ENCODE peak calls at places on chromosomes 5 and 9, in five cellular contexts. T is mucosa of descending colon, L is epithelial cell of proximal tubule, K is lower leg skin, H is ovary. D is an unnamed sample.

GRCh38 chr9:131923766-131924165 is 155.9 kb downstream of the MED27 start:
- DNase-seq in H (no peak), K (no peak), L (no peak), T (no peak), D (no peak)

GRCh38 chr9:33329996-33330395 is 39.7 kb downstream of the NFX1 start:
- DNase-seq in K (no peak), T (no peak), L (no peak), H (no peak), D (no peak)

GRCh38 chr5:177403194-177403825 is 2.8 kb upstream of the PFN3 start:
- DNase-seq in H (no peak), L (no peak), K (no peak), T (peak), D (no peak)

GRCh38 chr5:39714036-39714698 is 289.4 kb upstream of the DAB2 start:
- DNase-seq in T (no peak), H (no peak), L (peak), K (peak), D (peak)

GRCh38 chr9:130426883-130427282 is 17.9 kb upstream of the ASS1 start:
- DNase-seq in T (peak), H (no peak), K (no peak), L (no peak), D (no peak)

GRCh38 chr9:13113201-13113600 is 166.3 kb downstream of the MPDZ start:
- DNase-seq in H (no peak), L (no peak), K (no peak), T (no peak), D (no peak)

GRCh38 chr9:133975511-133975910 is 16.6 kb downstream of the VAV2 start:
- DNase-seq in K (no peak), H (peak), L (no peak), T (no peak), D (no peak)

GRCh38 chr9:89887286-89887685 is 282.5 kb downstream of the GADD45G start:
- DNase-seq in L (no peak), K (no peak), T (no peak), H (no peak), D (no peak)

GRCh38 chr5:89043676-89044075 is 160.7 kb upstream of the MEF2C start:
- DNase-seq in K (no peak), L (no peak), T (no peak), H (no peak), D (no peak)

GRCh38 chr9:135884328-135885035 is 22.9 kb downstream of the CAMSAP1 start:
- DNase-seq in K (no peak), H (no peak), T (no peak), L (no peak), D (no peak)

GRCh38 chr5:81315336-81315735 is 13.9 kb downstream of the ZCCHC9 start:
- DNase-seq in H (no peak), T (no peak), K (no peak), L (peak), D (no peak)

GRCh38 chr9:100099722-100100042 is 639 bp downstream of the INVS start:
- DNase-seq in L (no peak), K (no peak), T (peak), H (peak), D (no peak)

GRCh38 chr5:16345454-16345853 is 120.1 kb downstream of the ZNF622 start:
- DNase-seq in K (no peak), H (no peak), L (no peak), T (no peak), D (no peak)

GRCh38 chr5:52784741-52785140 is 3.0 kb upstream of the ITGA1 start:
- DNase-seq in T (no peak), L (no peak), K (no peak), H (no peak), D (no peak)

GRCh38 chr5:1860949-1861348 is 21.8 kb downstream of the IRX4 start:
- DNase-seq in L (no peak), T (no peak), H (no peak), K (no peak), D (no peak)

GRCh38 chr5:55832446-55832845 is 18.7 kb upstream of the IL31RA start:
- DNase-seq in T (no peak), K (no peak), L (no peak), H (no peak), D (no peak)

GRCh38 chr9:115194216-115194615 is 76.3 kb upstream of the TNC start:
- DNase-seq in K (no peak), L (no peak), H (no peak), T (no peak), D (no peak)

GRCh38 chr9:38404314-38404713 is 11.8 kb downstream of the ALDH1B1 start:
- DNase-seq in K (no peak), L (no peak), T (no peak), H (no peak), D (no peak)

GRCh38 chr5:150609843-150610584 is 30.4 kb upstream of the SYNPO start:
- DNase-seq in K (no peak), H (no peak), T (peak), L (no peak), D (no peak)

GRCh38 chr5:145244251-145244650 is 590.9 kb downstream of the PRELID2 start:
- DNase-seq in K (no peak), T (no peak), H (no peak), L (no peak), D (no peak)

GRCh38 chr5:94366811-94367210 is 251.6 kb downstream of the KIAA0825 start:
- DNase-seq in T (no peak), L (no peak), K (no peak), H (no peak), D (no peak)

GRCh38 chr5:121695307-121695706 is 156.4 kb upstream of the FTMT start:
- DNase-seq in T (no peak), L (no peak), K (no peak), H (no peak), D (no peak)

GRCh38 chr9:16029796-16030363 is 477.0 kb downstream of the CCDC171 start:
- DNase-seq in T (no peak), K (no peak), L (no peak), H (no peak), D (no peak)

GRCh38 chr5:77211691-77212047 is 1.2 kb downstream of the PDE8B start:
- DNase-seq in K (no peak), T (no peak), H (no peak), L (no peak), D (no peak)
- H3K4me3 ChIP-seq in K (no peak), T (no peak), H (peak), L (no peak), D (no peak)

GRCh38 chr5:113296681-113297080 is 138.1 kb downstream of the TSSK1B start:
- DNase-seq in L (no peak), T (no peak), H (no peak), K (no peak), D (no peak)

GRCh38 chr5:113293613-113294340 is 141.0 kb downstream of the TSSK1B start:
- DNase-seq in K (peak), T (no peak), H (peak), L (no peak), D (no peak)

GRCh38 chr5:113294341-113295110 is 140.3 kb downstream of the TSSK1B start:
- DNase-seq in L (peak), K (peak), T (peak), H (peak), D (peak)

GRCh38 chr5:113293068-113293571 is 141.7 kb downstream of the TSSK1B start:
- DNase-seq in K (no peak), T (no peak), L (no peak), H (peak), D (no peak)

DNA sequence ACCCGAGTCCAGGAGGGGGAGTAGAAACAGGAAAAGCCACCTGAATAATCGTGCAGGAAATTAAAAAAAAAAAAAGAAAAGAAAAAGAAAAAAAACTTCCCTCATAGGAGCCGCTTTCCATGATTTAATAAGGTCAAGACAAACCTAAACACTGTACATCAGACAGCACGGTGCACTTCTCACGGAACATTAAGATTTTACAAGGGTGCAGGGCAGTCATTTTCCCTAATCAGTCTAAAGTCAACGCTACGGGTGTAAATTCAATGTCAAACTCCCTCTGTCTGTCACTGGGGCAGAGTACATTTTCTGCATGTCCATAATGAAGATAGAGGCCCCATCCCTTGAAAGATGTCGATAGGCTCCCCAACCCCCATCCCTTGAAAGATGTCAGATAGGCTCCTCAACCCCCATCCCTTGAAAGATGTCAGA is 139.7 kb downstream of the TSSK1B start:
- DNase-seq in T (no peak), L (no peak), H (no peak), K (no peak), D (no peak)
- TF ChIP-seq CTCF in T (no peak), L (no peak), H (no peak), K (no peak), D (no peak)

GRCh38 chr9:14993891-14994554 is 83.8 kb upstream of the FREM1 start:
- DNase-seq in H (no peak), K (no peak), L (no peak), T (no peak), D (no peak)

GRCh38 chr9:14992025-14992424 is 81.8 kb upstream of the FREM1 start:
- DNase-seq in T (no peak), H (no peak), L (no peak), K (no peak), D (no peak)

GRCh38 chr9:14994738-14995137 is 84.5 kb upstream of the FREM1 start:
- DNase-seq in T (no peak), L (no peak), K (no peak), H (no peak), D (no peak)

GRCh38 chr9:14993061-14993800 is 83.0 kb upstream of the FREM1 start:
- DNase-seq in T (peak), L (peak), H (peak), K (peak), D (no peak)

GRCh38 chr9:14992516-14992915 is 82.3 kb upstream of the FREM1 start:
- DNase-seq in T (no peak), K (no peak), H (no peak), L (no peak), D (no peak)
- H3K4me3 ChIP-seq in T (no peak), K (no peak), H (peak), L (peak), D (no peak)

GRCh38 chr5:103444333-103445038 is 118.1 kb downstream of the NUDT12 start:
- DNase-seq in H (no peak), T (peak), L (no peak), K (no peak), D (no peak)
- TF ChIP-seq CTCF in H (no peak), T (no peak), L (no peak), K (no peak), D (no peak)